ENCODE peak calls at places on chromosomes 5 and 9, in eight cellular contexts. One of them, this sample, is unnamed. For H3K4me1, the result is how much of the 10 kb centered on the place peaks cover.

GRCh38 chr9:4828776-4829175 is 36.0 kb downstream of the RCL1 start:
- DNase-seq in psoas muscle: no peak
- DNase-seq in adipocyte: peak
- DNase-seq in naive thymus-derived CD4-positive, alpha-beta T cell: no peak
- DNase-seq in neural progenitor cell: no peak
- DNase-seq in mucosa of descending colon: no peak
- DNase-seq in stomach: no peak
- DNase-seq in upper lobe of right lung: no peak
- DNase-seq in this sample: no peak

GRCh38 chr5:124654418-124654817 is 92.0 kb downstream of the ZNF608 start:
- DNase-seq in psoas muscle: no peak
- DNase-seq in adipocyte: no peak
- DNase-seq in mucosa of descending colon: no peak
- DNase-seq in stomach: no peak
- DNase-seq in neural progenitor cell: no peak
- DNase-seq in upper lobe of right lung: no peak
- DNase-seq in naive thymus-derived CD4-positive, alpha-beta T cell: no peak
- DNase-seq in this sample: no peak

GRCh38 chr5:635321-636055 is 23.3 kb downstream of the CEP72 start:
- DNase-seq in neural progenitor cell: no peak
- DNase-seq in adipocyte: no peak
- DNase-seq in stomach: no peak
- DNase-seq in mucosa of descending colon: no peak
- DNase-seq in upper lobe of right lung: peak
- DNase-seq in naive thymus-derived CD4-positive, alpha-beta T cell: no peak
- DNase-seq in psoas muscle: peak
- DNase-seq in this sample: no peak

GRCh38 chr5:25458628-25459027 is 813.9 kb upstream of the CDH10 start:
- DNase-seq in neural progenitor cell: no peak
- DNase-seq in mucosa of descending colon: no peak
- DNase-seq in naive thymus-derived CD4-positive, alpha-beta T cell: no peak
- DNase-seq in adipocyte: no peak
- DNase-seq in stomach: no peak
- DNase-seq in psoas muscle: no peak
- DNase-seq in upper lobe of right lung: no peak
- DNase-seq in this sample: no peak

GRCh38 chr5:136309932-136310598 is 55.3 kb downstream of the TRPC7 start:
- DNase-seq in naive thymus-derived CD4-positive, alpha-beta T cell: no peak
- DNase-seq in stomach: no peak
- DNase-seq in adipocyte: no peak
- DNase-seq in upper lobe of right lung: no peak
- DNase-seq in psoas muscle: no peak
- DNase-seq in mucosa of descending colon: no peak
- DNase-seq in neural progenitor cell: no peak
- DNase-seq in this sample: no peak

GRCh38 chr5:169071-169727 is 22.1 kb upstream of the LRRC14B start:
- DNase-seq in mucosa of descending colon: no peak
- DNase-seq in upper lobe of right lung: peak
- DNase-seq in psoas muscle: peak
- DNase-seq in adipocyte: peak
- DNase-seq in neural progenitor cell: no peak
- DNase-seq in stomach: peak
- DNase-seq in naive thymus-derived CD4-positive, alpha-beta T cell: no peak
- DNase-seq in this sample: no peak

GRCh38 chr5:141039061-141039460 is 12.1 kb upstream of the PCDHB1 start:
- DNase-seq in adipocyte: no peak
- DNase-seq in neural progenitor cell: no peak
- DNase-seq in naive thymus-derived CD4-positive, alpha-beta T cell: no peak
- DNase-seq in psoas muscle: no peak
- DNase-seq in mucosa of descending colon: no peak
- DNase-seq in stomach: no peak
- DNase-seq in upper lobe of right lung: no peak
- DNase-seq in this sample: no peak

GRCh38 chr9:125548141-125548540 is 158.9 kb downstream of the MAPKAP1 start:
- DNase-seq in mucosa of descending colon: no peak
- DNase-seq in naive thymus-derived CD4-positive, alpha-beta T cell: no peak
- DNase-seq in adipocyte: no peak
- DNase-seq in neural progenitor cell: no peak
- DNase-seq in upper lobe of right lung: no peak
- DNase-seq in stomach: no peak
- DNase-seq in psoas muscle: no peak
- DNase-seq in this sample: no peak

GRCh38 chr5:8663374-8663773 is 794.4 kb downstream of the MTRR start:
- DNase-seq in stomach: no peak
- DNase-seq in mucosa of descending colon: no peak
- DNase-seq in neural progenitor cell: no peak
- DNase-seq in naive thymus-derived CD4-positive, alpha-beta T cell: no peak
- DNase-seq in upper lobe of right lung: no peak
- DNase-seq in adipocyte: no peak
- DNase-seq in psoas muscle: no peak
- DNase-seq in this sample: no peak

GRCh38 chr9:127886401-127886972 is 9.0 kb upstream of the AK1 start:
- DNase-seq in naive thymus-derived CD4-positive, alpha-beta T cell: no peak
- DNase-seq in adipocyte: no peak
- DNase-seq in neural progenitor cell: no peak
- DNase-seq in stomach: no peak
- DNase-seq in mucosa of descending colon: no peak
- DNase-seq in psoas muscle: no peak
- DNase-seq in upper lobe of right lung: peak
- DNase-seq in this sample: no peak

GRCh38 chr9:131037336-131038255 is 28.6 kb downstream of the LAMC3 start:
- DNase-seq in adipocyte: no peak
- DNase-seq in mucosa of descending colon: no peak
- DNase-seq in upper lobe of right lung: no peak
- DNase-seq in naive thymus-derived CD4-positive, alpha-beta T cell: no peak
- DNase-seq in stomach: no peak
- DNase-seq in psoas muscle: no peak
- DNase-seq in neural progenitor cell: peak
- DNase-seq in this sample: no peak

GRCh38 chr9:13088734-13089427 is 190.6 kb downstream of the MPDZ start:
- DNase-seq in mucosa of descending colon: peak
- DNase-seq in neural progenitor cell: peak
- DNase-seq in naive thymus-derived CD4-positive, alpha-beta T cell: no peak
- DNase-seq in adipocyte: peak
- DNase-seq in upper lobe of right lung: no peak
- DNase-seq in psoas muscle: no peak
- DNase-seq in stomach: no peak
- DNase-seq in this sample: peak

GRCh38 chr5:120942551-120942950 is 478.5 kb downstream of the PRR16 start:
- DNase-seq in naive thymus-derived CD4-positive, alpha-beta T cell: no peak
- DNase-seq in psoas muscle: no peak
- DNase-seq in stomach: no peak
- DNase-seq in neural progenitor cell: no peak
- DNase-seq in upper lobe of right lung: no peak
- DNase-seq in adipocyte: peak
- DNase-seq in mucosa of descending colon: no peak
- DNase-seq in this sample: no peak

GRCh38 chr5:179406031-179406681 is 60.9 kb upstream of the ADAMTS2 start:
- DNase-seq in neural progenitor cell: no peak
- DNase-seq in psoas muscle: no peak
- DNase-seq in adipocyte: peak
- DNase-seq in mucosa of descending colon: no peak
- DNase-seq in naive thymus-derived CD4-positive, alpha-beta T cell: no peak
- DNase-seq in upper lobe of right lung: no peak
- DNase-seq in stomach: no peak
- DNase-seq in this sample: no peak

GRCh38 chr5:106269252-106269843 is 1401.4 kb downstream of the EFNA5 start:
- DNase-seq in stomach: no peak
- DNase-seq in psoas muscle: no peak
- DNase-seq in upper lobe of right lung: no peak
- DNase-seq in mucosa of descending colon: no peak
- DNase-seq in naive thymus-derived CD4-positive, alpha-beta T cell: no peak
- DNase-seq in adipocyte: peak
- DNase-seq in neural progenitor cell: peak
- DNase-seq in this sample: no peak

GRCh38 chr9:9612755-9613154 is 1000.0 kb downstream of the PTPRD start:
- DNase-seq in psoas muscle: no peak
- DNase-seq in neural progenitor cell: no peak
- DNase-seq in mucosa of descending colon: no peak
- DNase-seq in naive thymus-derived CD4-positive, alpha-beta T cell: no peak
- DNase-seq in stomach: no peak
- DNase-seq in upper lobe of right lung: no peak
- DNase-seq in adipocyte: no peak
- DNase-seq in this sample: no peak

GRCh38 chr5:95555553-95555952 is 652 bp downstream of the ARSK start:
- DNase-seq in neural progenitor cell: no peak
- DNase-seq in adipocyte: no peak
- DNase-seq in mucosa of descending colon: no peak
- DNase-seq in naive thymus-derived CD4-positive, alpha-beta T cell: no peak
- DNase-seq in stomach: no peak
- DNase-seq in psoas muscle: no peak
- DNase-seq in upper lobe of right lung: no peak
- DNase-seq in this sample: no peak

DNA sequence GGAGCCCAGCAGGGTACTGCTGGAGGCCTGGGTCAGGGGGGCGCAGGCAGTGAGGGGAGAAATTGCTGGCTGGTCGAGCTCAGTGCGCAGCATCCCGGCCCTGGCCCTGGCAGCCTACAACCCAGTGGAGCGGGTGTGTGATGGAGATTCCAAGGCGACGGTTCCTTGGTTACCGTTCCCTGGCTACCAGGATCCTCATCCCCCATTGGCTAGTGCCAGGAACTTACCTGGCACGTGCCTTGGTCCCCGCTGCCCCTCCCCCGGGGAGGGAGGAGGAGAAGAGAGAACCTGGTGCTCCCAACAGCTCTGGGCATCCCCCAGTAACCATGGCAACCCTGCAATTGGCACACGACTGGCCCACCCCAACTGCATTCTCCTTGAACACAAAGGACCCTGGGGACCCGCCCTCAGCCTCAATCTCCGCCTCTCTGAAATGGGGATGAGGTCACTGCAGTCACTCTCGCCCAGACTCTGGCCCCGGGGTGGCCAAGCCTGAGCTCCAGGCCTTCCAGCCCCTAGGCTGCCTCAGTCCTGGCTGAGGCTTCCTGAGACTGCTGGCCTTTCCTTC is 4.3 kb downstream of the DBN1 start:
- DNase-seq in upper lobe of right lung: no peak
- DNase-seq in psoas muscle: peak
- DNase-seq in mucosa of descending colon: no peak
- DNase-seq in naive thymus-derived CD4-positive, alpha-beta T cell: no peak
- DNase-seq in adipocyte: peak
- DNase-seq in neural progenitor cell: peak
- DNase-seq in stomach: no peak
- DNase-seq in this sample: no peak
- H3K4me1 ChIP-seq in upper lobe of right lung: under half
- H3K4me1 ChIP-seq in psoas muscle: under half
- H3K4me1 ChIP-seq in mucosa of descending colon: under half
- H3K4me1 ChIP-seq in naive thymus-derived CD4-positive, alpha-beta T cell: under half
- H3K4me1 ChIP-seq in adipocyte: under half
- H3K4me1 ChIP-seq in neural progenitor cell: under half
- H3K4me1 ChIP-seq in stomach: half or more
- H3K4me1 ChIP-seq in this sample: under half

DNA sequence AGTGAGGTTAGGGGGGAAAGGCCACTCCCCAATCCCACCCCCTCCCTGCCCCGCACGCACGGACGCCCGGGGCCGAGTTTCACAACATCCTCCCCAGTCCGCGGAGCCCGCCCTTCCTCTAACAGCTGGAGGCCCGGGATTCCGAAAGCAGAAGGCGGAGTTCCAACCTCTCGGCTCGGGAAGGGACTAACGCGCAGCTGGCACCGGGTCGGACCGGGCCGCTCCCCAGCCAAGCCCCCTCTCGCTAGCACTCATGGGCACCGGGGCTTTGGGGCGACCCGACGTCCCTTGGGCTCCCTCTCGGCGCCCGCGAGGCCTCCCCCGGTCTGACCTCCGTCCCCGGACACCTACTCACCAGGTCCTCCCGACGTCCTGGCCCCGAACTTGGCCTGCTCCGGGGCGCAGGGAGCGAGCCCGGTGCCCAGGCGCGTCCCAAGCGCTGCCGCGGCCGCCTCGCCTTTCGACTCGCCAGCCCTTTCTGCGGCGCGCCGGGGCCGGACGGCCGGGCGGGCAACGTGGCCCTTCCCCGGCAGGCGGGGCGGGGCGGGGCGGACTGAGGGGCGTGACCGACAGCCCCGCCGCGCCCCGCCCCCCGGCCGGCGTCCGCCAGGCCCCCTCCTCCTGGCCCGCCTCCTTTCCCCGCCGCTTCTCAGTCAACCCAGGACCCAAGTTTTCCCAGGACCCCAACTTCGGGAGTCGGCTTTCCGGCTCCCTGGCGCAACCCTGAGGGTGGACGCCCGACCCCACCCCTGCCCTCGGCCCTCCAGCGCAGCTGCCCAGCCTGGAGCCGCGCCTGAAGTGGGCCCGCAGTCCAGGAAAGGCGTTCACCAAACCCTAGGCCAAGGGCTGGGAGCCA is at the start of gene MGAT1:
- DNase-seq in naive thymus-derived CD4-positive, alpha-beta T cell: peak
- DNase-seq in stomach: peak
- DNase-seq in upper lobe of right lung: peak
- DNase-seq in adipocyte: peak
- DNase-seq in neural progenitor cell: peak
- DNase-seq in psoas muscle: peak
- DNase-seq in mucosa of descending colon: peak
- DNase-seq in this sample: peak
- H3K4me1 ChIP-seq in naive thymus-derived CD4-positive, alpha-beta T cell: half or more
- H3K4me1 ChIP-seq in stomach: half or more
- H3K4me1 ChIP-seq in upper lobe of right lung: half or more
- H3K4me1 ChIP-seq in adipocyte: half or more
- H3K4me1 ChIP-seq in neural progenitor cell: under half
- H3K4me1 ChIP-seq in psoas muscle: half or more
- H3K4me1 ChIP-seq in mucosa of descending colon: half or more
- H3K4me1 ChIP-seq in this sample: under half

DNA sequence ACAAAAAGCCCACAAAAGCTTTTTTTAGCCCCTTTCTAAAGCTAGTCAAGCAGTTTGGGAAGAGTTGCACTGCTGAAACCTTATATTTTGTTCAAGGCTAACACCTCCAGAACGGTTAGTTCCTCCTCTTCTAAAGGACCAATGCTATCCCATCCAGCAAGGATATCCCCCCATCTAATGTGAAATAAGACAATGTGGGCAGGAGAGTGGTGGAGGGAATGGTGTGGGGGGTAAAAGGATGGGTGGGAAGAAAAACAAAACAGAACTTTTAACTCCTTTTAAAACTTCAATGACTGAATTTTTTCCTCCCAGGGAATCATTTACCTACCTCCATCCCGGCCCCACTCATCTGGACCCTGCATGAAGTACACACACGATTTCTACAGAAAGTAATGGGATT is 21.2 kb downstream of the PTCH1 start:
- DNase-seq in mucosa of descending colon: no peak
- DNase-seq in neural progenitor cell: peak
- DNase-seq in psoas muscle: no peak
- DNase-seq in naive thymus-derived CD4-positive, alpha-beta T cell: no peak
- DNase-seq in stomach: no peak
- DNase-seq in upper lobe of right lung: no peak
- DNase-seq in adipocyte: no peak
- DNase-seq in this sample: no peak
- H3K4me1 ChIP-seq in mucosa of descending colon: under half
- H3K4me1 ChIP-seq in neural progenitor cell: half or more
- H3K4me1 ChIP-seq in psoas muscle: under half
- H3K4me1 ChIP-seq in naive thymus-derived CD4-positive, alpha-beta T cell: half or more
- H3K4me1 ChIP-seq in stomach: under half
- H3K4me1 ChIP-seq in upper lobe of right lung: under half
- H3K4me1 ChIP-seq in adipocyte: under half
- H3K4me1 ChIP-seq in this sample: under half

DNA sequence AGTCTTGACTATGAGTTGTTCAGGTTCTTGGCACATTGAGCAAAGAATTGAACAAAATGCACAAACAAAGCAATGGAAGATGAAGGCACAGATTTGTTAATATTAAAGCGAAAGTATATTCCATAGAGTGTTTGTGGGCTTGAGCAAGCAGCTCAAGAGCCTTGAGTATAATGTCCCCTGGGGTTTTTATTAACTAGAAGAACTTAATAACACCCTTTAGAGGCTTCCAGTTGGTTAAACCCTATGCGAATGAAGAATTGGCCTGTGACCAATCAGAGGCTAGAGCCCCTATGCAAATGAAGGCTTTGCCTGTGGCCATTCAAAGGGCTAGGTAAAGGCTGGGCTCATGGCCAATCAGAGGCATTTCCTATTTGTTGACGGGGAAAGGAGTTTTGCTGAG is 135.3 kb upstream of the IL12B start:
- DNase-seq in adipocyte: no peak
- DNase-seq in mucosa of descending colon: no peak
- DNase-seq in upper lobe of right lung: no peak
- DNase-seq in stomach: no peak
- DNase-seq in psoas muscle: no peak
- DNase-seq in neural progenitor cell: no peak
- DNase-seq in naive thymus-derived CD4-positive, alpha-beta T cell: no peak
- DNase-seq in this sample: no peak
- H3K4me1 ChIP-seq in adipocyte: under half
- H3K4me1 ChIP-seq in mucosa of descending colon: under half
- H3K4me1 ChIP-seq in upper lobe of right lung: under half
- H3K4me1 ChIP-seq in stomach: under half
- H3K4me1 ChIP-seq in psoas muscle: under half
- H3K4me1 ChIP-seq in neural progenitor cell: under half
- H3K4me1 ChIP-seq in naive thymus-derived CD4-positive, alpha-beta T cell: under half
- H3K4me1 ChIP-seq in this sample: under half